ENCODE peak calls at places on chromosomes 11 and 22, in six cellular contexts. V, G, P, R, N and E are unnamed samples.

GRCh38 chr22:19855504-19856409 is 1.1 kb upstream of the GNB1L start:
- DNase-seq in P (peak; percentile 65), R (peak; percentile 84), N (peak; percentile 57), V (no peak), G (peak; percentile 67), E (peak; percentile 38)

GRCh38 chr11:121936375-121936774 is 179.6 kb downstream of the BLID start:
- DNase-seq in V (no peak), N (no peak), P (no peak), G (peak; percentile 28), R (no peak), E (no peak)

GRCh38 chr22:44195189-44195871 is 14.6 kb downstream of the PARVG start:
- DNase-seq in R (no peak), V (no peak), P (no peak), N (no peak), G (no peak), E (no peak)

GRCh38 chr11:17753641-17754040 is 19.1 kb downstream of the KCNC1 start:
- DNase-seq in G (no peak), R (no peak), V (no peak), P (no peak), N (no peak), E (no peak)

GRCh38 chr11:110098645-110099044 is 5.5 kb downstream of the ZC3H12C start:
- DNase-seq in G (no peak), R (no peak), V (no peak), P (peak; percentile 30), N (no peak), E (no peak)

GRCh38 chr11:79493555-79494171 is 52.8 kb upstream of the TENM4 start:
- DNase-seq in N (peak; percentile 10), G (peak; percentile 88), R (peak; percentile 67), V (peak; percentile 37), P (peak; percentile 30), E (no peak)

GRCh38 chr11:33701831-33702230 is 1.2 kb upstream of the C11orf91 start:
- DNase-seq in G (peak; percentile 26), P (no peak), V (no peak), R (no peak), N (peak; percentile 38), E (no peak)

GRCh38 chr11:117519170-117519569 is 191.5 kb downstream of the CEP164 start:
- DNase-seq in R (no peak), N (no peak), V (no peak), P (no peak), G (no peak), E (no peak)

GRCh38 chr11:47714554-47715081 is 551 bp downstream of the AGBL2 start:
- DNase-seq in N (no peak), V (no peak), R (peak; percentile 8), P (peak; percentile 62), G (peak; percentile 52), E (peak; percentile 0)

GRCh38 chr11:129278586-129279319 is 86.6 kb upstream of the ARHGAP32 start:
- DNase-seq in N (no peak), R (peak; percentile 13), G (peak; percentile 70), P (no peak), V (no peak), E (no peak)

GRCh38 chr22:49752598-49753091 is 75.0 kb downstream of the BRD1 start:
- DNase-seq in G (no peak), N (no peak), P (no peak), R (no peak), V (no peak), E (no peak)

GRCh38 chr11:73348838-73349237 is 27.4 kb upstream of the RELT start:
- DNase-seq in R (no peak), N (no peak), P (no peak), V (no peak), G (no peak), E (no peak)

GRCh38 chr11:97847730-97848129 is 1173.0 kb upstream of the CNTN5 start:
- DNase-seq in R (no peak), G (no peak), P (no peak), N (no peak), V (no peak), E (no peak)

GRCh38 chr11:95322546-95322945 is 91.5 kb upstream of the SESN3 start:
- DNase-seq in N (no peak), R (no peak), G (peak; percentile 79), V (no peak), P (no peak), E (no peak)

GRCh38 chr11:128924618-128925017 is 18.1 kb downstream of the TP53AIP1 start:
- DNase-seq in G (no peak), P (no peak), R (no peak), V (no peak), N (no peak), E (no peak)

GRCh38 chr11:128236506-128237498 is 350.6 kb downstream of the ETS1 start:
- DNase-seq in G (no peak), P (no peak), N (no peak), R (no peak), V (no peak), E (no peak)